ENCODE peak calls at places on chromosomes 11 and 22, in seven cellular contexts. F, D, I, G, J, A and E are unnamed samples.

GRCh38 chr11:10355257-10355661 is 50.4 kb downstream of the ADM start:
- DNase-seq in A (no peak), D (no peak), G (no peak), F (peak), J (peak), I (no peak), E (no peak)

GRCh38 chr11:68978931-68979591 is 1.7 kb downstream of the MRGPRD start:
- DNase-seq in A (peak), G (no peak), J (no peak), F (no peak), D (no peak), I (no peak), E (no peak)

GRCh38 chr11:45021001-45021400 is 70.3 kb upstream of the TP53I11 start:
- DNase-seq in F (no peak), D (no peak), I (no peak), A (no peak), G (no peak), J (no peak), E (no peak)

GRCh38 chr11:71542856-71543743 is 5.1 kb upstream of the KRTAP5-9 start:
- DNase-seq in G (no peak), A (no peak), J (no peak), I (no peak), F (no peak), D (no peak), E (no peak)

GRCh38 chr11:64849600-64850356 is 5.3 kb upstream of the CDC42BPG start:
- DNase-seq in F (peak), J (no peak), G (no peak), D (no peak), I (no peak), A (no peak), E (no peak)

GRCh38 chr11:95863486-95864140 is 60.3 kb downstream of the MTMR2 start:
- DNase-seq in J (peak), D (no peak), A (no peak), F (peak), I (no peak), G (no peak), E (no peak)

GRCh38 chr11:76156971-76157427 is 49.3 kb downstream of the WNT11 start:
- DNase-seq in J (no peak), D (no peak), F (no peak), A (no peak), I (no peak), G (no peak), E (no peak)

GRCh38 chr11:90512846-90513245 is 290.0 kb upstream of the CHORDC1 start:
- DNase-seq in J (no peak), I (no peak), A (no peak), D (no peak), G (no peak), F (no peak), E (no peak)

GRCh38 chr11:26201411-26201810 is 130.5 kb upstream of the ANO3 start:
- DNase-seq in G (peak), J (no peak), I (no peak), D (no peak), F (peak), A (no peak), E (no peak)

GRCh38 chr11:1757861-1758610 is 5.7 kb downstream of the CTSD start:
- DNase-seq in G (no peak), F (no peak), A (peak), I (no peak), D (no peak), J (no peak), E (no peak)

GRCh38 chr22:43561421-43562178 is 149.8 kb downstream of the MPPED1 start:
- DNase-seq in A (no peak), G (no peak), D (no peak), J (no peak), F (no peak), I (no peak), E (no peak)

GRCh38 chr22:38824587-38824986 is 19.2 kb downstream of the NPTXR start:
- DNase-seq in A (peak), G (peak), F (peak), J (no peak), I (no peak), D (peak), E (peak)

GRCh38 chr11:69674267-69674885 is 777 bp downstream of the LTO1 start:
- DNase-seq in D (no peak), G (peak), J (no peak), A (no peak), I (no peak), F (peak), E (no peak)

GRCh38 chr11:114078423-114078822 is 18.9 kb downstream of the ZBTB16 start:
- DNase-seq in J (no peak), G (no peak), D (no peak), A (no peak), F (no peak), I (no peak), E (no peak)

GRCh38 chr11:3129591-3130268 is 35.4 kb downstream of the OSBPL5 start:
- DNase-seq in A (peak), J (no peak), I (no peak), D (no peak), G (no peak), F (no peak), E (no peak)

GRCh38 chr22:35384567-35384966 is 3.7 kb downstream of the HMOX1 start:
- DNase-seq in J (no peak), G (no peak), I (no peak), A (no peak), F (no peak), D (no peak), E (no peak)

GRCh38 chr11:10666556-10666955 is 27.0 kb downstream of the IRAG1 start:
- DNase-seq in G (no peak), J (no peak), A (no peak), D (no peak), I (no peak), F (peak), E (no peak)

GRCh38 chr11:65043881-65044501 is 3.0 kb downstream of the SAC3D1 start:
- DNase-seq in I (no peak), J (peak), G (no peak), A (peak), D (no peak), F (no peak), E (peak)

GRCh38 chr11:111183706-111184105 is 61.8 kb upstream of the POU2AF2 start:
- DNase-seq in F (no peak), I (no peak), G (no peak), A (no peak), D (no peak), J (no peak), E (no peak)

GRCh38 chr22:19717691-19718254 is 3.5 kb downstream of the SEPTIN5 start:
- DNase-seq in I (peak), A (peak), F (peak), J (no peak), D (peak), G (peak), E (peak)

GRCh38 chr22:31683181-31684105 is 21.4 kb upstream of the PISD start:
- DNase-seq in D (no peak), G (no peak), A (no peak), I (no peak), F (no peak), J (no peak), E (no peak)

GRCh38 chr22:16699336-16699735 is 106.7 kb upstream of the CCT8L2 start:
- DNase-seq in I (no peak), A (no peak), F (no peak), G (no peak), J (no peak), D (no peak), E (no peak)

GRCh38 chr11:114084414-114084813 is 24.9 kb downstream of the ZBTB16 start:
- DNase-seq in D (no peak), I (no peak), A (no peak), F (no peak), J (no peak), G (no peak), E (no peak)